ENCODE peak calls at places on chromosomes 1 and 21, in ten cellular contexts. N, K, R, G, X, U, S, O, F and H are unnamed samples.

GRCh38 chr1:43446388-43446740 is 7.4 kb downstream of the HYI start:
- DNase-seq in N (no peak), K (peak; percentile 26), R (no peak), G (no peak), X (no peak), U (no peak), S (no peak), O (no peak), F (no peak), H (no peak)

GRCh38 chr1:226533220-226533619 is 15.3 kb upstream of the STUM start:
- DNase-seq in N (no peak), K (no peak), R (no peak), G (no peak), X (no peak), U (no peak), S (no peak), O (no peak), F (no peak), H (no peak)

GRCh38 chr1:16204634-16205332 is 7.7 kb downstream of the ARHGEF19 start:
- DNase-seq in N (peak; percentile 37), K (no peak), R (no peak), G (no peak), X (no peak), U (no peak), S (no peak), O (no peak), F (no peak), H (peak; percentile 53)

GRCh38 chr1:169102567-169102966 is 3.9 kb upstream of the ATP1B1 start:
- DNase-seq in N (no peak), K (peak; percentile 53), R (peak; percentile 77), G (no peak), X (peak; percentile 66), U (no peak), S (no peak), O (no peak), F (peak; percentile 64), H (peak; percentile 36)

GRCh38 chr1:224380003-224380402 is 23.3 kb downstream of the CNIH4 start:
- DNase-seq in N (no peak), K (no peak), R (no peak), G (no peak), X (no peak), U (peak; percentile 36), S (peak; percentile 75), O (no peak), F (no peak), H (no peak)

GRCh38 chr1:97906567-97907228 is 14.1 kb downstream of the DPYD start:
- DNase-seq in N (no peak), K (peak; percentile 57), R (peak; percentile 92), G (peak; percentile 39), X (peak; percentile 50), U (no peak), S (no peak), O (peak; percentile 76), F (peak; percentile 73), H (no peak)

GRCh38 chr1:39272027-39272790 is 67.7 kb downstream of the MACF1 start:
- DNase-seq in N (no peak), K (no peak), R (peak; percentile 74), G (no peak), X (no peak), U (peak; percentile 87), S (peak; percentile 87), O (no peak), F (no peak), H (no peak)

GRCh38 chr1:150765229-150765976 is at the start of gene CTSS:
- DNase-seq in N (no peak), K (no peak), R (peak; percentile 25), G (no peak), X (no peak), U (peak; percentile 80), S (peak; percentile 88), O (no peak), F (peak; percentile 22), H (no peak)

GRCh38 chr1:44411861-44412260 is 6.8 kb downstream of the RNF220 start:
- DNase-seq in N (no peak), K (no peak), R (no peak), G (no peak), X (no peak), U (no peak), S (no peak), O (no peak), F (no peak), H (no peak)

GRCh38 chr1:160975026-160975425 is 20.4 kb upstream of the ITLN2 start:
- DNase-seq in N (no peak), K (no peak), R (no peak), G (no peak), X (no peak), U (no peak), S (peak; percentile 57), O (no peak), F (no peak), H (no peak)

GRCh38 chr21:31557956-31558838 is 101.3 kb upstream of the SOD1 start:
- DNase-seq in N (no peak), K (no peak), R (no peak), G (no peak), X (peak; percentile 51), U (peak; percentile 59), S (no peak), O (no peak), F (no peak), H (peak; percentile 41)

GRCh38 chr1:84192681-84193080 is 48.6 kb downstream of the PRKACB start:
- DNase-seq in N (no peak), K (no peak), R (no peak), G (no peak), X (no peak), U (no peak), S (no peak), O (no peak), F (no peak), H (no peak)

GRCh38 chr1:67618285-67619018 is 66.5 kb upstream of the GADD45A start:
- DNase-seq in N (no peak), K (no peak), R (peak; percentile 92), G (no peak), X (peak; percentile 96), U (no peak), S (no peak), O (peak; percentile 73), F (peak; percentile 97), H (no peak)

GRCh38 chr1:42172394-42173133 is 8.0 kb upstream of the GUCA2A start:
- DNase-seq in N (no peak), K (no peak), R (peak; percentile 18), G (peak; percentile 64), X (no peak), U (no peak), S (no peak), O (no peak), F (no peak), H (peak; percentile 59)

GRCh38 chr1:156599811-156600210 is 1.5 kb downstream of the GPATCH4 start:
- DNase-seq in N (no peak), K (no peak), R (no peak), G (no peak), X (peak; percentile 26), U (peak; percentile 87), S (no peak), O (no peak), F (peak; percentile 40), H (no peak)

GRCh38 chr1:156601122-156601830 is at the start of gene GPATCH4:
- DNase-seq in N (peak; percentile 79), K (peak; percentile 83), R (peak; percentile 96), G (peak; percentile 68), X (peak; percentile 81), U (peak; percentile 87), S (no peak), O (peak; percentile 76), F (peak; percentile 63), H (peak; percentile 83)

GRCh38 chr1:156600733-156601121 is 552 bp downstream of the GPATCH4 start:
- DNase-seq in N (no peak), K (no peak), R (peak; percentile 19), G (no peak), X (no peak), U (peak; percentile 34), S (no peak), O (no peak), F (peak; percentile 18), H (no peak)

GRCh38 chr1:156602557-156602993 is 1.3 kb upstream of the GPATCH4 start:
- DNase-seq in N (no peak), K (no peak), R (no peak), G (no peak), X (peak; percentile 58), U (peak; percentile 46), S (no peak), O (no peak), F (peak; percentile 88), H (peak; percentile 31)

GRCh38 chr1:156601892-156602291 is 613 bp upstream of the GPATCH4 start:
- DNase-seq in N (no peak), K (no peak), R (no peak), G (no peak), X (no peak), U (peak; percentile 45), S (no peak), O (no peak), F (peak; percentile 29), H (no peak)
- H3K4me3 ChIP-seq in N (peak overlapping the region; percentile 70), K (peak overlapping the region; percentile 76), R (peak overlapping the region; percentile 87), G (peak overlapping the region; percentile 76), X (peak overlapping the region; percentile 77), U (peak overlapping the region; percentile 84), S (peak overlapping the region; percentile 82), O (peak overlapping the region; percentile 60), F (peak overlapping the region; percentile 65), H (peak overlapping the region; percentile 67)

GRCh38 chr1:14946011-14946359 is 207.6 kb upstream of the TMEM51 start:
- DNase-seq in N (no peak), K (no peak), R (no peak), G (no peak), X (no peak), U (no peak), S (no peak), O (no peak), F (no peak), H (no peak)
- H3K4me3 ChIP-seq in N (no peak overlapping the region), K (peak overlapping the region; percentile 37), R (peak overlapping the region; percentile 55), G (peak overlapping the region; percentile 46), X (no peak overlapping the region), U (no peak overlapping the region), S (no peak overlapping the region), O (peak overlapping the region; percentile 34), F (no peak overlapping the region), H (no peak overlapping the region)

GRCh38 chr21:15874610-15875009 is 144.8 kb downstream of the USP25 start:
- DNase-seq in N (no peak), K (no peak), R (peak; percentile 69), G (no peak), X (no peak), U (no peak), S (no peak), O (no peak), F (peak; percentile 64), H (no peak)
- H3K4me3 ChIP-seq in N (no peak overlapping the region), K (no peak overlapping the region), R (no peak overlapping the region), G (no peak overlapping the region), X (no peak overlapping the region), U (no peak overlapping the region), S (no peak overlapping the region), O (no peak overlapping the region), F (no peak overlapping the region), H (no peak overlapping the region)

DNA sequence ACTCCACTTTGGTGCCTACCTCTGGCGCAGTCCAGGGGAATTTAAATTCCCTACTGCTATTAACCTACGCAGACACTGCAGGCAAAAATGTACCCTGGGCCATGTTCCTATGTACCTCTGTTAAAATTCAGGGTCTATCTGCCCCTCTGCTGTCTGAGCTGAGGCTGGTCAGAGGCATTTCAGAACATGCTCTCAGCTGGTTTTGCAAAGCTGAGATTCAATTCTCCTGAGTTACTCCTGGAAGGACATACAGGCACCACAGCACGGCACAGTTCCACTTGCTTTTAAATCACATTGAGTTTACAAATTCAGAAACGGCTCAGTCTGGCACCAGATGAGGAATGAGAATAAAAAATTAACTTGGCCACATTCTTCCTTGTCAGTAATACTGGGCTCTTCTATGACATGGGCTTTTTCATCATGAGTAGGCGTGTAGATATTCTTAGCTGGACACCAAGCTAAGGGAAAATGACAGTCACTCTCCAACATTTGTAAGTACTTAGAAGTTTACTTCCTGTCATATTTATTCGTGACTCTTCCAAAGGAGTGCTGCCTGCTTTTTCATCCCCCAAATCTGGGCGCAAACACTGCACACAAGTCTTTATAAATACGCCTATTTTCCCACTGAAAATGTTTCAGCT is 2.0 kb downstream of the C1orf198 start:
- DNase-seq in N (no peak), K (no peak), R (no peak), G (no peak), X (no peak), U (no peak), S (no peak), O (no peak), F (no peak), H (no peak)
- H3K4me3 ChIP-seq in N (no peak overlapping the region), K (peak overlapping the region; percentile 85), R (peak overlapping the region; percentile 90), G (peak overlapping the region; percentile 94), X (no peak overlapping the region), U (no peak overlapping the region), S (no peak overlapping the region), O (peak overlapping the region; percentile 67), F (no peak overlapping the region), H (no peak overlapping the region)